ENCODE peak calls at places on chromosomes 6 and 20, in five cellular contexts. V, L, W, H and O are unnamed samples.

GRCh38 chr20:48102076-48102787 is 317.0 kb upstream of the SULF2 start:
- DNase-seq in W (no peak), V (no peak), H (no peak), L (no peak), O (no peak)

GRCh38 chr6:144149894-144150672 is at the start of gene STX11:
- DNase-seq in V (peak), L (peak), W (peak), H (peak), O (no peak)

GRCh38 chr6:2562721-2563120 is 188.0 kb downstream of the MYLK4 start:
- DNase-seq in V (no peak), H (no peak), L (no peak), W (no peak), O (no peak)

GRCh38 chr6:28866342-28867077 is 57.3 kb downstream of the TRIM27 start:
- DNase-seq in V (peak), L (peak), H (peak), W (peak), O (no peak)

GRCh38 chr20:63055575-63056235 is 48.9 kb upstream of the BHLHE23 start:
- DNase-seq in L (no peak), H (no peak), W (peak), V (no peak), O (peak)

GRCh38 chr6:38262609-38263008 is 377.1 kb downstream of the BTBD9 start:
- DNase-seq in L (peak), H (no peak), W (no peak), V (no peak), O (no peak)

GRCh38 chr6:125853740-125854139 is 63.0 kb downstream of the NCOA7 start:
- DNase-seq in V (no peak), W (no peak), L (no peak), H (no peak), O (no peak)

GRCh38 chr6:137678451-137678850 is 184.3 kb upstream of the OLIG3 start:
- DNase-seq in H (no peak), V (no peak), W (no peak), L (no peak), O (no peak)

GRCh38 chr6:13814938-13815575 is 700 bp upstream of the MCUR1 start:
- DNase-seq in W (no peak), H (no peak), V (no peak), L (peak), O (no peak)

GRCh38 chr20:13288357-13288756 is 67.3 kb downstream of the ISM1 start:
- DNase-seq in W (no peak), L (no peak), V (no peak), H (no peak), O (no peak)

GRCh38 chr6:31580807-31581437 is 1.3 kb downstream of the LTB start:
- DNase-seq in L (peak), W (peak), H (peak), V (peak), O (no peak)

GRCh38 chr6:66663127-66663526 is 956.1 kb upstream of the EYS start:
- DNase-seq in V (no peak), H (no peak), W (no peak), L (no peak), O (no peak)

GRCh38 chr6:66662721-66663120 is 955.7 kb upstream of the EYS start:
- DNase-seq in L (no peak), H (no peak), V (no peak), W (no peak), O (no peak)

GRCh38 chr6:66664112-66664511 is 957.1 kb upstream of the EYS start:
- DNase-seq in W (no peak), L (no peak), H (no peak), V (no peak), O (no peak)

GRCh38 chr6:66662196-66662595 is 955.2 kb upstream of the EYS start:
- DNase-seq in W (no peak), H (no peak), L (peak), V (no peak), O (no peak)
- TF ChIP-seq CTCF in W (peak), H (no peak), L (peak), V (peak), O (peak)

GRCh38 chr20:5511505-5511904 is 194.8 kb upstream of the PROKR2 start:
- DNase-seq in V (no peak), W (no peak), H (no peak), L (no peak), O (no peak)

GRCh38 chr20:5510446-5510845 is 193.7 kb upstream of the PROKR2 start:
- DNase-seq in L (no peak), V (no peak), W (no peak), H (no peak), O (no peak)

GRCh38 chr20:5511082-5511481 is 194.3 kb upstream of the PROKR2 start:
- DNase-seq in V (no peak), W (no peak), H (no peak), L (no peak), O (no peak)

GRCh38 chr20:5511930-5512329 is 195.2 kb upstream of the PROKR2 start:
- DNase-seq in L (no peak), W (no peak), H (no peak), V (no peak), O (no peak)

GRCh38 chr20:5513975-5514516 is 197.3 kb upstream of the PROKR2 start:
- DNase-seq in H (no peak), W (no peak), L (peak), V (no peak), O (no peak)
- TF ChIP-seq CTCF in H (no peak), W (no peak), L (no peak), V (no peak), O (no peak)

GRCh38 chr6:116059713-116060571 is 749 bp downstream of the FRK start:
- DNase-seq in H (peak), V (peak), W (no peak), L (peak), O (no peak)

GRCh38 chr6:116057766-116058165 is 2.9 kb downstream of the FRK start:
- DNase-seq in L (no peak), W (no peak), H (no peak), V (no peak), O (no peak)

GRCh38 chr6:116064626-116065025 is 3.9 kb upstream of the FRK start:
- DNase-seq in L (no peak), V (no peak), H (no peak), W (no peak), O (no peak)

GRCh38 chr6:116062496-116062895 is 1.8 kb upstream of the FRK start:
- DNase-seq in W (no peak), H (no peak), L (no peak), V (no peak), O (no peak)

GRCh38 chr6:116060572-116061283 is at the start of gene FRK:
- DNase-seq in V (no peak), L (peak), W (no peak), H (no peak), O (no peak)
- TF ChIP-seq CTCF in V (peak), L (peak), W (no peak), H (no peak), O (peak)

GRCh38 chr6:157396026-157396425 is 15.0 kb downstream of the ZDHHC14 start:
- DNase-seq in V (no peak), H (no peak), L (no peak), W (no peak), O (no peak)
- TF ChIP-seq CTCF in V (no peak), H (no peak), L (no peak), W (no peak), O (no peak)

GRCh38 chr6:118284736-118285360 is 263.2 kb upstream of the PLN start:
- DNase-seq in V (no peak), W (no peak), L (peak), H (no peak), O (no peak)
- TF ChIP-seq CTCF in V (peak), W (peak), L (peak), H (peak), O (peak)